ENCODE peak calls at places on chromosomes 7 and 10, in four cellular contexts. One of them, this sample, is unnamed. For H3K9me3, the result is how much of the 10 kb centered on the place peaks cover.

GRCh38 chr7:70706204-70706603 is 425.7 kb upstream of the GALNT17 start:
- ATAC-seq in CD4-positive, CD25-positive, alpha-beta regulatory T cell: no peak
- ATAC-seq in upper lobe of left lung: no peak
- ATAC-seq in body of pancreas: no peak
- ATAC-seq in this sample: no peak

GRCh38 chr7:160958-161725 is 31.2 kb upstream of the FAM20C start:
- ATAC-seq in CD4-positive, CD25-positive, alpha-beta regulatory T cell: no peak
- ATAC-seq in upper lobe of left lung: no peak
- ATAC-seq in body of pancreas: no peak
- ATAC-seq in this sample: no peak

GRCh38 chr7:102204212-102204611 is 82.5 kb upstream of the SH2B2 start:
- ATAC-seq in CD4-positive, CD25-positive, alpha-beta regulatory T cell: no peak
- ATAC-seq in upper lobe of left lung: no peak
- ATAC-seq in body of pancreas: no peak
- ATAC-seq in this sample: no peak

GRCh38 chr7:70243443-70243842 is 645.2 kb downstream of the AUTS2 start:
- ATAC-seq in CD4-positive, CD25-positive, alpha-beta regulatory T cell: no peak
- ATAC-seq in upper lobe of left lung: no peak
- ATAC-seq in body of pancreas: no peak
- ATAC-seq in this sample: no peak

GRCh38 chr7:99782012-99782953 is 1.7 kb downstream of the CYP3A4 start:
- ATAC-seq in CD4-positive, CD25-positive, alpha-beta regulatory T cell: no peak
- ATAC-seq in upper lobe of left lung: no peak
- ATAC-seq in body of pancreas: no peak
- ATAC-seq in this sample: no peak

GRCh38 chr7:2644514-2645273 is 12.9 kb downstream of the TTYH3 start:
- ATAC-seq in CD4-positive, CD25-positive, alpha-beta regulatory T cell: peak
- ATAC-seq in upper lobe of left lung: no peak
- ATAC-seq in body of pancreas: no peak
- ATAC-seq in this sample: no peak

GRCh38 chr7:3705258-3705657 is 404.2 kb downstream of the SDK1 start:
- ATAC-seq in CD4-positive, CD25-positive, alpha-beta regulatory T cell: no peak
- ATAC-seq in upper lobe of left lung: no peak
- ATAC-seq in body of pancreas: no peak
- ATAC-seq in this sample: no peak

GRCh38 chr7:7178081-7178480 is 4.3 kb upstream of the C1GALT1 start:
- ATAC-seq in CD4-positive, CD25-positive, alpha-beta regulatory T cell: no peak
- ATAC-seq in upper lobe of left lung: no peak
- ATAC-seq in body of pancreas: no peak
- ATAC-seq in this sample: no peak

GRCh38 chr7:51847461-51848134 is 531.0 kb upstream of the COBL start:
- ATAC-seq in CD4-positive, CD25-positive, alpha-beta regulatory T cell: no peak
- ATAC-seq in upper lobe of left lung: no peak
- ATAC-seq in body of pancreas: no peak
- ATAC-seq in this sample: no peak

GRCh38 chr10:46042527-46042926 is 3.5 kb downstream of the MSMB start:
- ATAC-seq in CD4-positive, CD25-positive, alpha-beta regulatory T cell: no peak
- ATAC-seq in upper lobe of left lung: no peak
- ATAC-seq in body of pancreas: no peak
- ATAC-seq in this sample: no peak

GRCh38 chr7:45027774-45028114 is 27.7 kb downstream of the CCM2 start:
- ATAC-seq in CD4-positive, CD25-positive, alpha-beta regulatory T cell: no peak
- ATAC-seq in upper lobe of left lung: peak
- ATAC-seq in body of pancreas: no peak
- ATAC-seq in this sample: no peak

GRCh38 chr7:90666186-90666585 is 70.1 kb downstream of the CDK14 start:
- ATAC-seq in CD4-positive, CD25-positive, alpha-beta regulatory T cell: no peak
- ATAC-seq in upper lobe of left lung: no peak
- ATAC-seq in body of pancreas: no peak
- ATAC-seq in this sample: peak

GRCh38 chr7:99127636-99128035 is 16.3 kb downstream of the SMURF1 start:
- ATAC-seq in CD4-positive, CD25-positive, alpha-beta regulatory T cell: no peak
- ATAC-seq in upper lobe of left lung: no peak
- ATAC-seq in body of pancreas: no peak
- ATAC-seq in this sample: no peak

GRCh38 chr7:64431838-64432237 is 118.1 kb downstream of the ZNF736 start:
- ATAC-seq in CD4-positive, CD25-positive, alpha-beta regulatory T cell: no peak
- ATAC-seq in upper lobe of left lung: no peak
- ATAC-seq in body of pancreas: no peak
- ATAC-seq in this sample: no peak
- H3K9me3 ChIP-seq in CD4-positive, CD25-positive, alpha-beta regulatory T cell: under half
- H3K9me3 ChIP-seq in upper lobe of left lung: under half
- H3K9me3 ChIP-seq in body of pancreas: under half
- H3K9me3 ChIP-seq in this sample: under half

DNA sequence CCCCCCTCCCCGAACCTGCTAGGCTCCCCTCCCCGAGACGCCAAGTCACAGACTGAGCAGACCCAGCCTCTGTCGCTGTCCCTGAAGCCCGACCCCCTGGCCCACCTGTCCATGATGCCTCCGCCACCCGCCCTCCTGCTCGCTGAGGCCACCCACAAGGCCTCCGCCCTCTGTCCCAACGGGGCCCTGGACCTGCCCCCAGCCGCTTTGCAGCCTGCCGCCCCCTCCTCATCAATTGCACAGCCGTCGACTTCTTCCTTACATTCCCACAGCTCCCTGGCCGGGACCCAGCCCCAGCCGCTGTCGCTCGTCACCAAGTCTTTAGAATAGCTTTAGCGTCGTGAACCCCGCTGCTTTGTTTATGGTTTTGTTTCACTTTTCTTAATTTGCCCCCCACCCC is 215.6 kb downstream of the TCF7L2 start:
- ATAC-seq in CD4-positive, CD25-positive, alpha-beta regulatory T cell: no peak
- ATAC-seq in upper lobe of left lung: no peak
- ATAC-seq in body of pancreas: no peak
- ATAC-seq in this sample: no peak
- H3K9me3 ChIP-seq in CD4-positive, CD25-positive, alpha-beta regulatory T cell: under half
- H3K9me3 ChIP-seq in upper lobe of left lung: under half
- H3K9me3 ChIP-seq in body of pancreas: under half
- H3K9me3 ChIP-seq in this sample: under half

DNA sequence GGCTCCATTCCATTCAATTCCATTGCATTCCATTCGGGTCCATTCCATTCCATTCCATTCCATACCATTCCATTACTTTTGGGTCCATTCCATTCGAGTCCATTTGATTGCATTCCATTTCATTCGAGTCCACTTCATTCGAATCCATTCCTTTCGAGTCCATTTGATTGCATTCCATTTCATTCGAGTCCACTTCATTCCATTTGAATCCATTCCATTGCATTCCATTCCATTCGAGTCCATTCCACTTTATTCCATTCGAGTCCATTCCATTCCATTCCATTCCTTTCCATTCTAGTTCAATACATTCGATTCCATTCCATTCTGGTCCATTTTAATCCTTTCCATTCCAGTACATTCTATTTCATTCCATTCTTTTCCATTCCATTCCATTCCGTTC is 334.0 kb downstream of the ZNF33B start:
- ATAC-seq in CD4-positive, CD25-positive, alpha-beta regulatory T cell: no peak
- ATAC-seq in upper lobe of left lung: no peak
- ATAC-seq in body of pancreas: no peak
- ATAC-seq in this sample: no peak
- H3K9me3 ChIP-seq in CD4-positive, CD25-positive, alpha-beta regulatory T cell: half or more
- H3K9me3 ChIP-seq in upper lobe of left lung: half or more
- H3K9me3 ChIP-seq in body of pancreas: half or more
- H3K9me3 ChIP-seq in this sample: half or more

GRCh38 chr10:7343040-7343439 is 67.8 kb downstream of the SFMBT2 start:
- ATAC-seq in CD4-positive, CD25-positive, alpha-beta regulatory T cell: no peak
- ATAC-seq in upper lobe of left lung: no peak
- ATAC-seq in body of pancreas: no peak
- ATAC-seq in this sample: no peak

GRCh38 chr10:7350541-7351195 is 60.2 kb downstream of the SFMBT2 start:
- ATAC-seq in CD4-positive, CD25-positive, alpha-beta regulatory T cell: no peak
- ATAC-seq in upper lobe of left lung: no peak
- ATAC-seq in body of pancreas: no peak
- ATAC-seq in this sample: no peak

GRCh38 chr10:7340179-7340874 is 70.5 kb downstream of the SFMBT2 start:
- ATAC-seq in CD4-positive, CD25-positive, alpha-beta regulatory T cell: no peak
- ATAC-seq in upper lobe of left lung: no peak
- ATAC-seq in body of pancreas: no peak
- ATAC-seq in this sample: no peak

DNA sequence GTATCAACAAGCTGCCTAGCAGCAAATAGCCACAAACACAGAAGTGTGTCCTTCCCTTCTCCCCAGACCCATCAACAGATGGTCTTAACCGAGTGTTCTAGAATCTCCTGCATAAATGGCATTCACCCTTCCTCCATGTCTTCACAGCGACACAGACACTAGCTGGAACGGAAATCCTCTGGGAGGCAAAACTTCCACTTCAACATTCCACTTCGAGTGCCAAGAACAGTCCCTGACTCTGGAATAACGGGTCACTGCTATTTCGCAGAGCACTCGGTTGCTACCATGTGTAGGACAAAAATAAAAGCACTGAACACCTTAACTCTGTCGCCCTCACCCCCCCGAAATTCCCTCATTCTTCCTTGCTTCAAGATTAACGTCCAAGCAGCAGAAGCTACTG is 65.1 kb downstream of the SFMBT2 start:
- ATAC-seq in CD4-positive, CD25-positive, alpha-beta regulatory T cell: no peak
- ATAC-seq in upper lobe of left lung: no peak
- ATAC-seq in body of pancreas: no peak
- ATAC-seq in this sample: peak
- H3K9me3 ChIP-seq in CD4-positive, CD25-positive, alpha-beta regulatory T cell: under half
- H3K9me3 ChIP-seq in upper lobe of left lung: under half
- H3K9me3 ChIP-seq in body of pancreas: under half
- H3K9me3 ChIP-seq in this sample: under half

DNA sequence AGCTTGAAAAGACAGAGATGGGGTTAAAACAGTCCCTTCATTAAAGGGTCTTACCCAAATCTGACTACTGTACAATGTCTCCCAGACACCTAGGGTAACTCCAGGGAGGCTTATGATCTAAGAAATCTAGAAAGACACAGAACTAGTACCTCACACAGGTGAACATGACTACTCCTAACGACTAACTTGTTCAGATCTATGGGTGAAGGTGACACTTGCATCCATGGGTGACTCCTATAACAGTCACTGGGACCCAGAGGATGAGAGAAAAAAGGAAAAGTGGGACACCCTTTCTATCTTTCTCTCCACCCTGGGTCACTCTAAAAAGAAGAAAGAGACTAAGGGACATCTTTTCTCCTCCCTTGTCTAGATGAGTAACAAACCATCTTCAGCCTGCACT is 19.2 kb downstream of the AKR1C8 start:
- ATAC-seq in CD4-positive, CD25-positive, alpha-beta regulatory T cell: no peak
- ATAC-seq in upper lobe of left lung: no peak
- ATAC-seq in body of pancreas: no peak
- ATAC-seq in this sample: no peak
- H3K9me3 ChIP-seq in CD4-positive, CD25-positive, alpha-beta regulatory T cell: under half
- H3K9me3 ChIP-seq in upper lobe of left lung: under half
- H3K9me3 ChIP-seq in body of pancreas: under half
- H3K9me3 ChIP-seq in this sample: under half

GRCh38 chr10:105241254-105241653 is 600.2 kb downstream of the SORCS3 start:
- ATAC-seq in CD4-positive, CD25-positive, alpha-beta regulatory T cell: no peak
- ATAC-seq in upper lobe of left lung: no peak
- ATAC-seq in body of pancreas: no peak
- ATAC-seq in this sample: no peak
- H3K9me3 ChIP-seq in CD4-positive, CD25-positive, alpha-beta regulatory T cell: under half
- H3K9me3 ChIP-seq in upper lobe of left lung: under half
- H3K9me3 ChIP-seq in body of pancreas: under half
- H3K9me3 ChIP-seq in this sample: under half

DNA sequence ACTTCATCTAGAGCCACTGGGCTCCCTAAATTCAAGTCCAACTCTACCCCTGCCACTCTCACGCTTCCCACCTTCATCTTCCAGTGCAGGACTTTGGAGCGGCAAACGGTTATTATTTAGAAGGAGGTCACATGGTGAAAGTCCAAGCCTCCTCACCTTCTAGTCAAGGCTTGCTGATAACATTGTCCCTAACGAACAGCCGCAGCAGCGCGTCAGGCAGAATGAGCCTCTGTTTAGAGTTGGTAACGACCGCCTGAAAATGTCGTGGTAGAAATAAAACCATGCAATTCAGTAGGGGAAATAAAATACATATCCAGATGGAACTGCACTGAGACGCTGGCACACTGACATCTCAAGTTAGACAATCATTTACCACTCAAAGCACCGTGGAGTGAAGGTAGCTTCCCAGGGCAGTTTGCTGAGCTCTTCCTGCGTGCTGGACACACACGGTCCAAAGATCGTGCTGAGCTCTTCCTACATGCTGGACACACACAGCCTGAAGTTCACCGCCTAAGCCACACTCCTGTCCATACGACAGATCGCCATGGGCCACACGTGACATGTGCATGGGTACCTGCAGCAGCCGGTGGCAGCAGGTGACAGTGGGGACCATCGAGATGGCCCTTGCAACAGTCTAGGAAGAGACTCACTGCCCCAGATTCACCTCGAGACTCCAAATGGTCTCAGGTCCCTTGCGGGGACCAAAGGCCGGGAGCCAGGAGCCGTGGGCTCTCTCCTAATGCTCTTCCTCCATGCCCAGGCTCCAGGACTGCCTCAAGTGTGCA is 323.5 kb downstream of the PTPRN2 start:
- ATAC-seq in CD4-positive, CD25-positive, alpha-beta regulatory T cell: no peak
- ATAC-seq in upper lobe of left lung: no peak
- ATAC-seq in body of pancreas: no peak
- ATAC-seq in this sample: no peak
- H3K9me3 ChIP-seq in CD4-positive, CD25-positive, alpha-beta regulatory T cell: under half
- H3K9me3 ChIP-seq in upper lobe of left lung: under half
- H3K9me3 ChIP-seq in body of pancreas: under half
- H3K9me3 ChIP-seq in this sample: under half